ENCODE peak calls at places on chromosome 5, in ten cellular contexts. One of them, this sample, is unnamed. For H3K9me3, the result is how much of the 10 kb centered on the place peaks cover.

GRCh38 chr5:1737790-1738405 is 61.7 kb downstream of the MRPL36 start:
- DNase-seq in mammary epithelial cell: peak
- DNase-seq in WERI-Rb-1: peak
- DNase-seq in fibroblast of lung: peak
- DNase-seq in psoas muscle: no peak
- DNase-seq in left lung: no peak
- DNase-seq in A549: peak
- DNase-seq in PC-3: peak
- DNase-seq in cardiac muscle cell: peak
- DNase-seq in IMR-90: peak
- DNase-seq in this sample: no peak

GRCh38 chr5:135238622-135239460 is 160.2 kb downstream of the MACROH2A1 start:
- DNase-seq in cardiac muscle cell: no peak
- DNase-seq in A549: no peak
- DNase-seq in WERI-Rb-1: peak
- DNase-seq in fibroblast of lung: no peak
- DNase-seq in IMR-90: no peak
- DNase-seq in PC-3: no peak
- DNase-seq in psoas muscle: no peak
- DNase-seq in mammary epithelial cell: no peak
- DNase-seq in left lung: no peak
- DNase-seq in this sample: peak

GRCh38 chr5:93579561-93580386 is 1.2 kb downstream of the NR2F1-AS1 start:
- DNase-seq in fibroblast of lung: peak
- DNase-seq in mammary epithelial cell: peak
- DNase-seq in psoas muscle: peak
- DNase-seq in A549: peak
- DNase-seq in cardiac muscle cell: no peak
- DNase-seq in left lung: peak
- DNase-seq in WERI-Rb-1: peak
- DNase-seq in IMR-90: peak
- DNase-seq in PC-3: peak
- DNase-seq in this sample: peak

GRCh38 chr5:53091304-53091703 is 18.3 kb downstream of the MOCS2 start:
- DNase-seq in psoas muscle: no peak
- DNase-seq in fibroblast of lung: peak
- DNase-seq in cardiac muscle cell: no peak
- DNase-seq in A549: no peak
- DNase-seq in PC-3: peak
- DNase-seq in IMR-90: peak
- DNase-seq in mammary epithelial cell: no peak
- DNase-seq in WERI-Rb-1: no peak
- DNase-seq in left lung: no peak
- DNase-seq in this sample: no peak

GRCh38 chr5:133885566-133885965 is 82.9 kb downstream of the C5orf15 start:
- DNase-seq in mammary epithelial cell: no peak
- DNase-seq in PC-3: no peak
- DNase-seq in A549: no peak
- DNase-seq in left lung: no peak
- DNase-seq in psoas muscle: no peak
- DNase-seq in IMR-90: no peak
- DNase-seq in fibroblast of lung: no peak
- DNase-seq in cardiac muscle cell: no peak
- DNase-seq in WERI-Rb-1: no peak
- DNase-seq in this sample: no peak

GRCh38 chr5:126450388-126450787 is 27.2 kb downstream of the GRAMD2B start:
- DNase-seq in cardiac muscle cell: no peak
- DNase-seq in IMR-90: no peak
- DNase-seq in left lung: no peak
- DNase-seq in mammary epithelial cell: peak
- DNase-seq in A549: no peak
- DNase-seq in psoas muscle: no peak
- DNase-seq in WERI-Rb-1: no peak
- DNase-seq in fibroblast of lung: peak
- DNase-seq in PC-3: no peak
- DNase-seq in this sample: no peak

GRCh38 chr5:177469750-177470525 is 3.5 kb downstream of the DBN1 start:
- DNase-seq in PC-3: no peak
- DNase-seq in fibroblast of lung: no peak
- DNase-seq in cardiac muscle cell: no peak
- DNase-seq in mammary epithelial cell: no peak
- DNase-seq in WERI-Rb-1: no peak
- DNase-seq in left lung: no peak
- DNase-seq in IMR-90: no peak
- DNase-seq in psoas muscle: no peak
- DNase-seq in A549: no peak
- DNase-seq in this sample: no peak

GRCh38 chr5:135060021-135060420 is 26.0 kb upstream of the PITX1 start:
- DNase-seq in cardiac muscle cell: no peak
- DNase-seq in IMR-90: no peak
- DNase-seq in WERI-Rb-1: no peak
- DNase-seq in A549: no peak
- DNase-seq in left lung: no peak
- DNase-seq in fibroblast of lung: no peak
- DNase-seq in mammary epithelial cell: no peak
- DNase-seq in psoas muscle: no peak
- DNase-seq in PC-3: no peak
- DNase-seq in this sample: no peak

GRCh38 chr5:139394123-139394653 is 716 bp downstream of the PROB1 start:
- DNase-seq in fibroblast of lung: no peak
- DNase-seq in left lung: peak
- DNase-seq in PC-3: no peak
- DNase-seq in psoas muscle: peak
- DNase-seq in A549: no peak
- DNase-seq in WERI-Rb-1: no peak
- DNase-seq in cardiac muscle cell: peak
- DNase-seq in IMR-90: no peak
- DNase-seq in mammary epithelial cell: no peak
- DNase-seq in this sample: peak

GRCh38 chr5:9847631-9848030 is 217.5 kb upstream of the TAS2R1 start:
- DNase-seq in cardiac muscle cell: no peak
- DNase-seq in IMR-90: no peak
- DNase-seq in PC-3: no peak
- DNase-seq in psoas muscle: no peak
- DNase-seq in WERI-Rb-1: no peak
- DNase-seq in left lung: no peak
- DNase-seq in fibroblast of lung: no peak
- DNase-seq in mammary epithelial cell: no peak
- DNase-seq in A549: no peak
- DNase-seq in this sample: no peak

GRCh38 chr5:135319928-135320606 is 79.0 kb downstream of the MACROH2A1 start:
- DNase-seq in PC-3: no peak
- DNase-seq in IMR-90: no peak
- DNase-seq in WERI-Rb-1: peak
- DNase-seq in cardiac muscle cell: no peak
- DNase-seq in fibroblast of lung: no peak
- DNase-seq in left lung: peak
- DNase-seq in mammary epithelial cell: no peak
- DNase-seq in psoas muscle: no peak
- DNase-seq in A549: no peak
- DNase-seq in this sample: no peak

GRCh38 chr5:14490309-14490711 is 91.3 kb upstream of the OTULINL start:
- DNase-seq in WERI-Rb-1: no peak
- DNase-seq in psoas muscle: no peak
- DNase-seq in left lung: peak
- DNase-seq in PC-3: peak
- DNase-seq in IMR-90: no peak
- DNase-seq in fibroblast of lung: no peak
- DNase-seq in A549: no peak
- DNase-seq in mammary epithelial cell: no peak
- DNase-seq in cardiac muscle cell: no peak
- DNase-seq in this sample: no peak

GRCh38 chr5:82356808-82357671 is 78.9 kb upstream of the RPS23 start:
- DNase-seq in left lung: no peak
- DNase-seq in mammary epithelial cell: peak
- DNase-seq in WERI-Rb-1: no peak
- DNase-seq in PC-3: peak
- DNase-seq in IMR-90: peak
- DNase-seq in psoas muscle: peak
- DNase-seq in fibroblast of lung: peak
- DNase-seq in A549: peak
- DNase-seq in cardiac muscle cell: no peak
- DNase-seq in this sample: peak

GRCh38 chr5:38710616-38711015 is 135.2 kb upstream of the OSMR start:
- DNase-seq in PC-3: no peak
- DNase-seq in fibroblast of lung: no peak
- DNase-seq in A549: no peak
- DNase-seq in mammary epithelial cell: no peak
- DNase-seq in psoas muscle: no peak
- DNase-seq in IMR-90: no peak
- DNase-seq in WERI-Rb-1: no peak
- DNase-seq in cardiac muscle cell: no peak
- DNase-seq in left lung: no peak
- DNase-seq in this sample: no peak
- H3K4me3 ChIP-seq in PC-3: no peak
- H3K4me3 ChIP-seq in fibroblast of lung: no peak
- H3K4me3 ChIP-seq in A549: no peak
- H3K4me3 ChIP-seq in mammary epithelial cell: no peak
- H3K4me3 ChIP-seq in psoas muscle: no peak
- H3K4me3 ChIP-seq in IMR-90: no peak
- H3K4me3 ChIP-seq in WERI-Rb-1: no peak
- H3K4me3 ChIP-seq in cardiac muscle cell: no peak
- H3K4me3 ChIP-seq in left lung: no peak
- H3K4me3 ChIP-seq in this sample: no peak

GRCh38 chr5:124043456-124043855 is 531.5 kb downstream of the CSNK1G3 start:
- DNase-seq in left lung: no peak
- DNase-seq in WERI-Rb-1: peak
- DNase-seq in cardiac muscle cell: no peak
- DNase-seq in fibroblast of lung: no peak
- DNase-seq in PC-3: peak
- DNase-seq in A549: peak
- DNase-seq in psoas muscle: no peak
- DNase-seq in IMR-90: no peak
- DNase-seq in mammary epithelial cell: no peak
- DNase-seq in this sample: no peak
- TF ChIP-seq CTCF in left lung: no peak
- TF ChIP-seq CTCF in WERI-Rb-1: peak
- TF ChIP-seq CTCF in cardiac muscle cell: peak
- TF ChIP-seq CTCF in fibroblast of lung: no peak
- TF ChIP-seq CTCF in PC-3: peak
- TF ChIP-seq CTCF in A549: no peak
- TF ChIP-seq CTCF in psoas muscle: no peak
- TF ChIP-seq CTCF in IMR-90: no peak
- TF ChIP-seq CTCF in mammary epithelial cell: peak
- TF ChIP-seq CTCF in this sample: no peak

GRCh38 chr5:7473115-7473514 is 77.2 kb downstream of the ADCY2 start:
- DNase-seq in A549: no peak
- DNase-seq in left lung: no peak
- DNase-seq in IMR-90: no peak
- DNase-seq in mammary epithelial cell: no peak
- DNase-seq in cardiac muscle cell: no peak
- DNase-seq in fibroblast of lung: no peak
- DNase-seq in PC-3: no peak
- DNase-seq in psoas muscle: no peak
- DNase-seq in WERI-Rb-1: no peak
- DNase-seq in this sample: no peak

GRCh38 chr5:7471710-7472109 is 75.8 kb downstream of the ADCY2 start:
- DNase-seq in fibroblast of lung: no peak
- DNase-seq in WERI-Rb-1: no peak
- DNase-seq in psoas muscle: no peak
- DNase-seq in PC-3: no peak
- DNase-seq in left lung: no peak
- DNase-seq in IMR-90: no peak
- DNase-seq in mammary epithelial cell: no peak
- DNase-seq in A549: no peak
- DNase-seq in cardiac muscle cell: no peak
- DNase-seq in this sample: no peak

GRCh38 chr5:7464182-7464581 is 68.2 kb downstream of the ADCY2 start:
- DNase-seq in cardiac muscle cell: no peak
- DNase-seq in PC-3: peak
- DNase-seq in WERI-Rb-1: peak
- DNase-seq in mammary epithelial cell: no peak
- DNase-seq in psoas muscle: no peak
- DNase-seq in fibroblast of lung: no peak
- DNase-seq in left lung: no peak
- DNase-seq in A549: peak
- DNase-seq in IMR-90: no peak
- DNase-seq in this sample: no peak

GRCh38 chr5:7467179-7467578 is 71.2 kb downstream of the ADCY2 start:
- DNase-seq in WERI-Rb-1: no peak
- DNase-seq in left lung: no peak
- DNase-seq in IMR-90: no peak
- DNase-seq in cardiac muscle cell: no peak
- DNase-seq in A549: no peak
- DNase-seq in PC-3: no peak
- DNase-seq in mammary epithelial cell: no peak
- DNase-seq in fibroblast of lung: no peak
- DNase-seq in psoas muscle: no peak
- DNase-seq in this sample: no peak

GRCh38 chr5:7468742-7469141 is 72.8 kb downstream of the ADCY2 start:
- DNase-seq in A549: no peak
- DNase-seq in mammary epithelial cell: no peak
- DNase-seq in fibroblast of lung: no peak
- DNase-seq in left lung: no peak
- DNase-seq in IMR-90: no peak
- DNase-seq in psoas muscle: no peak
- DNase-seq in cardiac muscle cell: no peak
- DNase-seq in WERI-Rb-1: no peak
- DNase-seq in PC-3: no peak
- DNase-seq in this sample: no peak
- H3K9me3 ChIP-seq in A549: under half
- H3K9me3 ChIP-seq in mammary epithelial cell: under half
- H3K9me3 ChIP-seq in fibroblast of lung: under half
- H3K9me3 ChIP-seq in left lung: under half
- H3K9me3 ChIP-seq in IMR-90: under half
- H3K9me3 ChIP-seq in psoas muscle: under half
- H3K9me3 ChIP-seq in cardiac muscle cell: under half
- H3K9me3 ChIP-seq in WERI-Rb-1: under half
- H3K9me3 ChIP-seq in PC-3: under half
- H3K9me3 ChIP-seq in this sample: under half

GRCh38 chr5:169011009-169011408 is 289.9 kb downstream of the SLIT3 start:
- DNase-seq in left lung: no peak
- DNase-seq in A549: no peak
- DNase-seq in PC-3: no peak
- DNase-seq in psoas muscle: no peak
- DNase-seq in WERI-Rb-1: no peak
- DNase-seq in cardiac muscle cell: no peak
- DNase-seq in fibroblast of lung: no peak
- DNase-seq in IMR-90: no peak
- DNase-seq in mammary epithelial cell: no peak
- DNase-seq in this sample: no peak

GRCh38 chr5:169012471-169012870 is 288.5 kb downstream of the SLIT3 start:
- DNase-seq in cardiac muscle cell: no peak
- DNase-seq in left lung: no peak
- DNase-seq in A549: no peak
- DNase-seq in mammary epithelial cell: no peak
- DNase-seq in psoas muscle: no peak
- DNase-seq in WERI-Rb-1: no peak
- DNase-seq in PC-3: no peak
- DNase-seq in fibroblast of lung: no peak
- DNase-seq in IMR-90: no peak
- DNase-seq in this sample: no peak

GRCh38 chr5:169006878-169007790 is 293.8 kb downstream of the SLIT3 start:
- DNase-seq in WERI-Rb-1: no peak
- DNase-seq in A549: peak
- DNase-seq in mammary epithelial cell: peak
- DNase-seq in fibroblast of lung: peak
- DNase-seq in cardiac muscle cell: no peak
- DNase-seq in psoas muscle: no peak
- DNase-seq in left lung: no peak
- DNase-seq in PC-3: peak
- DNase-seq in IMR-90: no peak
- DNase-seq in this sample: no peak

GRCh38 chr5:169006206-169006605 is 294.7 kb downstream of the SLIT3 start:
- DNase-seq in WERI-Rb-1: no peak
- DNase-seq in fibroblast of lung: no peak
- DNase-seq in A549: no peak
- DNase-seq in left lung: no peak
- DNase-seq in PC-3: no peak
- DNase-seq in IMR-90: no peak
- DNase-seq in psoas muscle: no peak
- DNase-seq in cardiac muscle cell: no peak
- DNase-seq in mammary epithelial cell: no peak
- DNase-seq in this sample: no peak

GRCh38 chr5:169009171-169009570 is 291.8 kb downstream of the SLIT3 start:
- DNase-seq in fibroblast of lung: peak
- DNase-seq in PC-3: peak
- DNase-seq in A549: peak
- DNase-seq in left lung: no peak
- DNase-seq in IMR-90: no peak
- DNase-seq in psoas muscle: no peak
- DNase-seq in cardiac muscle cell: no peak
- DNase-seq in mammary epithelial cell: no peak
- DNase-seq in WERI-Rb-1: no peak
- DNase-seq in this sample: no peak
- H3K4me3 ChIP-seq in fibroblast of lung: no peak
- H3K4me3 ChIP-seq in PC-3: no peak
- H3K4me3 ChIP-seq in A549: no peak
- H3K4me3 ChIP-seq in left lung: no peak
- H3K4me3 ChIP-seq in IMR-90: no peak
- H3K4me3 ChIP-seq in psoas muscle: no peak
- H3K4me3 ChIP-seq in cardiac muscle cell: no peak
- H3K4me3 ChIP-seq in mammary epithelial cell: no peak
- H3K4me3 ChIP-seq in WERI-Rb-1: no peak
- H3K4me3 ChIP-seq in this sample: no peak